ENCODE peak calls at places on chromosomes 1 and 21, in four cellular contexts. Q, X, M and O are unnamed samples.

GRCh38 chr1:233607252-233608119 is 6.4 kb upstream of the KCNK1 start:
- DNase-seq in Q (no peak), M (peak; percentile 90), X (no peak), O (no peak)

GRCh38 chr1:209542585-209542984 is 40.9 kb upstream of the CAMK1G start:
- DNase-seq in M (peak; percentile 15), X (no peak), Q (no peak), O (no peak)

GRCh38 chr1:29279896-29280779 is 43.8 kb downstream of the PTPRU start:
- DNase-seq in X (no peak), M (no peak), Q (no peak), O (no peak)

GRCh38 chr21:30268608-30269197 is 14.0 kb downstream of the KRTAP24-1 start:
- DNase-seq in M (peak; percentile 34), X (no peak), Q (no peak), O (no peak)

GRCh38 chr1:15155760-15156743 is 2.5 kb downstream of the TMEM51 start:
- DNase-seq in X (no peak), Q (no peak), M (peak; percentile 56), O (no peak)

GRCh38 chr1:21932127-21932526 is 5.0 kb downstream of the HSPG2 start:
- DNase-seq in Q (peak; percentile 72), M (no peak), X (no peak), O (no peak)

GRCh38 chr1:16248603-16249534 is 11.9 kb upstream of the CPLANE2 start:
- DNase-seq in M (peak; percentile 21), Q (peak; percentile 99), X (peak; percentile 94), O (peak; percentile 71)

GRCh38 chr1:218459878-218460277 is 114.7 kb downstream of the TGFB2 start:
- DNase-seq in M (peak; percentile 95), Q (peak; percentile 82), X (no peak), O (peak; percentile 44)

GRCh38 chr1:178458203-178458602 is 38.6 kb downstream of the CLEC20A start:
- DNase-seq in M (no peak), X (no peak), Q (no peak), O (no peak)

GRCh38 chr1:175413367-175413766 is 220.8 kb upstream of the KIAA0040 start:
- DNase-seq in Q (no peak), X (no peak), M (no peak), O (no peak)

GRCh38 chr1:13935336-13935735 is 235.3 kb downstream of the PRDM2 start:
- DNase-seq in X (no peak), Q (no peak), M (no peak), O (no peak)

GRCh38 chr1:180253585-180254495 is 23.8 kb downstream of the LHX4 start:
- DNase-seq in X (peak; percentile 31), M (no peak), Q (no peak), O (no peak)

GRCh38 chr1:168613038-168613451 is 36.6 kb downstream of the XCL1 start:
- DNase-seq in Q (no peak), X (peak; percentile 58), M (no peak), O (no peak)

GRCh38 chr1:172837816-172838680 is 179.1 kb downstream of the FASLG start:
- DNase-seq in Q (no peak), M (no peak), X (no peak), O (no peak)

GRCh38 chr21:36263797-36264196 is 56.2 kb upstream of the MORC3 start:
- DNase-seq in Q (no peak), X (no peak), M (no peak), O (no peak)

GRCh38 chr1:241376711-241377110 is 19.7 kb upstream of the RGS7 start:
- DNase-seq in Q (no peak), M (no peak), X (no peak), O (no peak)

GRCh38 chr1:180953791-180954721 is 41.4 kb downstream of the KIAA1614 start:
- DNase-seq in X (peak; percentile 78), M (peak; percentile 84), Q (peak; percentile 69), O (peak; percentile 44)

GRCh38 chr1:167344605-167345385 is 124.1 kb downstream of the POU2F1 start:
- DNase-seq in X (no peak), M (no peak), Q (no peak), O (no peak)

GRCh38 chr1:115753830-115754229 is 14.7 kb downstream of the CASQ2 start:
- DNase-seq in X (peak; percentile 74), M (no peak), Q (no peak), O (no peak)

GRCh38 chr1:151908228-151908691 is 1.1 kb downstream of the THEM4 start:
- DNase-seq in X (no peak), Q (peak; percentile 26), M (peak; percentile 75), O (no peak)

GRCh38 chr1:162631546-162632233 is 574 bp upstream of the DDR2 start:
- DNase-seq in X (no peak), M (no peak), Q (peak; percentile 63), O (peak; percentile 19)

GRCh38 chr1:21931171-21932093 is 5.7 kb downstream of the HSPG2 start:
- DNase-seq in Q (peak; percentile 70), X (peak; percentile 83), M (no peak), O (no peak)

GRCh38 chr1:92851729-92852128 is 19.9 kb downstream of the RPL5 start:
- DNase-seq in Q (no peak), X (no peak), M (no peak), O (no peak)

GRCh38 chr1:110087812-110088738 is 17.6 kb upstream of the ALX3 start:
- DNase-seq in X (peak; percentile 47), M (peak; percentile 19), Q (peak; percentile 53), O (no peak)

GRCh38 chr1:19869929-19870328 is 12.3 kb upstream of the OTUD3 start:
- DNase-seq in X (no peak), Q (no peak), M (no peak), O (no peak)

GRCh38 chr1:157700305-157700704 is 264 bp downstream of the FCRL3 start:
- DNase-seq in M (no peak), Q (no peak), X (no peak), O (no peak)

GRCh38 chr1:212366901-212367300 is 47.8 kb downstream of the PACC1 start:
- DNase-seq in M (no peak), X (no peak), Q (no peak), O (no peak)

GRCh38 chr1:95040032-95040525 is 32.7 kb downstream of the ALG14 start:
- DNase-seq in Q (no peak), M (no peak), X (no peak), O (no peak)

GRCh38 chr1:58996341-58997059 is 212.7 kb upstream of the JUN start:
- DNase-seq in Q (no peak), M (peak; percentile 50), X (no peak), O (no peak)

GRCh38 chr1:203645996-203646395 is 19.4 kb downstream of the ATP2B4 start:
- DNase-seq in Q (no peak), X (no peak), M (no peak), O (no peak)

GRCh38 chr1:175555266-175555665 is 188.1 kb downstream of the TNR start:
- DNase-seq in X (no peak), Q (peak; percentile 19), M (no peak), O (no peak)

GRCh38 chr1:48026701-48027532 is 29.7 kb upstream of the TRABD2B start:
- DNase-seq in X (no peak), M (no peak), Q (no peak), O (no peak)

GRCh38 chr1:119648620-119649004 is 546 bp upstream of the ZNF697 start:
- DNase-seq in X (no peak), Q (no peak), M (no peak), O (no peak)

GRCh38 chr1:1721201-1721600 is 3.0 kb downstream of the CDK11A start:
- DNase-seq in X (no peak), Q (no peak), M (no peak), O (no peak)

GRCh38 chr1:209248649-209249279 is 334.8 kb upstream of the CAMK1G start:
- DNase-seq in Q (peak; percentile 74), X (no peak), M (peak; percentile 88), O (no peak)

GRCh38 chr1:19625264-19625663 is 18.8 kb upstream of the NBL1 start:
- DNase-seq in Q (no peak), M (no peak), X (no peak), O (no peak)

GRCh38 chr1:15765495-15766194 is 7.0 kb downstream of the FBLIM1 start:
- DNase-seq in Q (no peak), M (peak; percentile 45), X (no peak), O (no peak)

DNA sequence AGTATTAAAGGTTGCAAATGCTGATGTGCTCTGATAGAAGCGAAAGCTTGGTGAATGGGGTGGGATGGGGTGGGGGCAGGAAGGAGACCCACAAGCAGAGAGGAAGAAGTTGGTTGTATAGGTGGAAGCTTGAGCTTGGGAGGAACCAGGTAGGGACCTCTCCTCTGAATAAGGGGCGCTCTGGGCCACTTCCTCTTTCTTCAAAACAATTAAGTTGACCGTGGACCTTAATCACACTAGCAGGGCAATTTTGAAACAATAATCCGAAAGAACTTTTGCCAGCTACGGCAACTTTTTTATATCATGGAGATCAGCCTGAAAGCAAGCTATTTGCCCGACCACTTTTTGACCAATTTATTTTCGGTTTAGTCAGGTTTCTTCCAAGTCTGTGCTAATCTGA is 1.9 kb upstream of the DYRK1A start:
- DNase-seq in X (no peak), Q (no peak), M (no peak), O (no peak)
- H3K27ac ChIP-seq in X (peak overlapping the region; percentile 99), Q (peak overlapping the region; percentile 95), M (no peak overlapping the region), O (peak overlapping the region; percentile 99)

GRCh38 chr1:85359874-85360708 is 83.7 kb upstream of the BCL10 start:
- DNase-seq in Q (peak; percentile 94), X (no peak), M (no peak), O (no peak)

GRCh38 chr1:85363102-85363501 is 86.7 kb upstream of the BCL10 start:
- DNase-seq in M (no peak), X (no peak), Q (no peak), O (no peak)

GRCh38 chr1:85361106-85361505 is 84.7 kb upstream of the BCL10 start:
- DNase-seq in Q (peak; percentile 28), X (no peak), M (no peak), O (no peak)

GRCh38 chr1:85363526-85363925 is 87.1 kb upstream of the BCL10 start:
- DNase-seq in X (no peak), M (peak; percentile 81), Q (no peak), O (no peak)

DNA sequence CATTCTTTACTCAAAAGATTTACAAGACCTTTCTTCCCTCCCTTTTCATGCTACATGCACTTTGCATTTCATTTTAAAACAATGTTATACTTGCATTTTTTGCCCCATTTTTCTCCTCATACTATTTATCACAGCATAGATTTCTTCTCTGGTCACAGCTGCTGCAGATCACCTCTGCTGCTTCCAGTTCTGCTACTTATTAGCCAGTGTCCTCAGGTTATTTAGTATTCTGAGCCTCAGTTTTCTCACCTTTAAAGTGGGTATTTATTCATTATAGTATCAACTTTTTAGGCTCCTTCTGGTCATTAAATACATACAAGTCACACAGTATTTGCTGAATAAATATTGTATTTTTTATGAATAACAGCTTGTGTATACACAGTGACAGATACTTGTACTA is 85.2 kb upstream of the BCL10 start:
- DNase-seq in M (no peak), X (no peak), Q (no peak), O (no peak)
- H3K4me1 ChIP-seq in M (peaks cover 11% of the 10 kb centered on the region), X (peaks cover 20% of the 10 kb centered on the region), Q (peaks cover 33% of the 10 kb centered on the region), O (peaks cover 14% of the 10 kb centered on the region)

GRCh38 chr1:117967472-117967871 is 37.9 kb downstream of the WDR3 start:
- DNase-seq in Q (no peak), M (no peak), X (no peak), O (no peak)
- H3K4me3 ChIP-seq in Q (no peak overlapping the region), M (no peak overlapping the region), X (no peak overlapping the region), O (no peak overlapping the region)

DNA sequence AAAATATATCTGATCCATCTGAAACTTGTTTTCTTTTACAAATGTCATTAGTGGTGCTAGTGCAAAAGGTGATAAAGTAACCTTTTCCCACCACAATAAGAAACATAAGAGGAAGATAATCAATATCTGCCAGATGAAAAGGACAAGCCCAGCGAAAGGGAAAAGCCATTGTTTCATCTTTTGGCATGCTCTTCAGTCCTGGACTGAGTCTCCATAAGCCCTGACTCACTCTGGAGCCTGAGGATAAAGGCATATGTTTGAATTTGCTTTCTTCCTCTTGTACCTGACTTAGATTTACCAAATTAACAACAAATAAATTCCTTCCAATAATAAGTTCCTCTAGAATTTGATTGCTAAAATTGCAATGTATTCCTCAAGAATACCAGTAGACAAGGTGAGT is 13.6 kb downstream of the DNAJC11 start:
- DNase-seq in X (no peak), Q (peak; percentile 41), M (no peak), O (no peak)
- H3K27ac ChIP-seq in X (peak overlapping the region; percentile 68), Q (no peak overlapping the region), M (no peak overlapping the region), O (no peak overlapping the region)